ENCODE peak calls at places on chromosomes 5 and 9, in seven cellular contexts. Q is stomach, P is A549, J is IMR-90, R is body of pancreas, Y is fibroblast of pulmonary artery, A is pancreas. F is an unnamed sample.

GRCh38 chr9:79610019-79610760 is 38.4 kb downstream of the TLE4 start:
- DNase-seq in Q (no peak), P (no peak), J (peak), R (no peak), Y (no peak), A (no peak), F (peak)

GRCh38 chr5:151923865-151924264 is 786 bp downstream of the GLRA1 start:
- DNase-seq in Q (no peak), P (peak), J (no peak), R (no peak), Y (no peak), A (no peak), F (no peak)

GRCh38 chr5:95959051-95959963 is 2.3 kb downstream of the ELL2 start:
- DNase-seq in Q (no peak), P (no peak), J (peak), R (no peak), Y (peak), A (no peak), F (peak)

GRCh38 chr5:105475401-105475800 is 1912.8 kb upstream of the NUDT12 start:
- DNase-seq in Q (no peak), P (no peak), J (no peak), R (no peak), Y (no peak), A (no peak), F (no peak)

GRCh38 chr5:180375291-180375690 is 22.2 kb upstream of the GFPT2 start:
- DNase-seq in Q (no peak), P (no peak), J (no peak), R (no peak), Y (no peak), A (no peak), F (no peak)

GRCh38 chr9:118686940-118687339 is 682.3 kb downstream of the BRINP1 start:
- DNase-seq in Q (no peak), P (no peak), J (no peak), R (no peak), Y (no peak), A (no peak), F (no peak)

GRCh38 chr9:101479337-101480045 is 43.9 kb upstream of the ALDOB start:
- DNase-seq in Q (peak), P (no peak), J (no peak), R (peak), Y (no peak), A (peak), F (no peak)

GRCh38 chr5:139149477-139150199 is 48.5 kb downstream of the SIL1 start:
- DNase-seq in Q (no peak), P (no peak), J (peak), R (no peak), Y (peak), A (no peak), F (peak)

GRCh38 chr5:16735092-16735970 is 118.5 kb upstream of the RETREG1 start:
- DNase-seq in Q (no peak), P (no peak), J (no peak), R (no peak), Y (peak), A (no peak), F (no peak)

GRCh38 chr9:92140074-92140753 is 25.0 kb upstream of the SPTLC1 start:
- DNase-seq in Q (peak), P (peak), J (peak), R (peak), Y (peak), A (peak), F (peak)
- H3K4me3 ChIP-seq in Q (peak), P (no peak), J (peak), R (no peak), Y (peak), A (no peak), F (no peak)

DNA sequence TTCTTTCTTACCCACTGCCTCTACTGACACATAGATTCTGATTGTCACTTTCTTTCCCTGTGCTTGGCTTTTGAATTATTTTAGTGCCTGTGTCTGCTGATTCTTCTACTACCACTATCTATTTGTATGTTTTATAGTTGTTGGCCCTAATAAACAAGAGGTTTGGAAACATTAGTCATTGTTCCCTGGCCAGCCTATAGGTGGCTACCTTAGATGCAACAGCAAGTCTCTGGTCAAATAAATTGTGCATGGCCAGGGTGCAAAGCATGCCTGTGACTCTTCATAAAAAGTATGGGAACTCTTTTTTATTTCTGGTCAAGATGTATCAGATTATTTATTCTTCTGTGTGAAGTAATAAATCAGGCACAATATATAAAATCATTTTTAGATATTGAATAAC is 124.4 kb downstream of the PLK2 start:
- DNase-seq in Q (no peak), P (peak), J (peak), R (peak), Y (peak), A (no peak), F (no peak)
- TF ChIP-seq CTCF in Q (no peak), P (peak), J (no peak), R (peak), Y (peak), A (no peak), F (no peak)

GRCh38 chr9:74500584-74500924 is 3.4 kb downstream of the RORB start:
- DNase-seq in Q (no peak), P (no peak), J (no peak), R (no peak), Y (no peak), A (no peak), F (no peak)
- H3K4me3 ChIP-seq in Q (peak), P (no peak), J (no peak), R (no peak), Y (no peak), A (no peak), F (no peak)

GRCh38 chr5:31768784-31769183 is 129.9 kb downstream of the PDZD2 start:
- DNase-seq in Q (no peak), P (no peak), J (no peak), R (no peak), Y (no peak), A (no peak), F (no peak)
- TF ChIP-seq CTCF in Q (no peak), P (no peak), J (no peak), R (no peak), Y (no peak), A (no peak), F (no peak)

GRCh38 chr5:132434391-132434790 is 56.2 kb downstream of the IRF1 start:
- DNase-seq in Q (no peak), P (no peak), J (peak), R (no peak), Y (no peak), A (no peak), F (no peak)
- H3K4me3 ChIP-seq in Q (no peak), P (no peak), J (no peak), R (no peak), Y (no peak), A (no peak), F (no peak)

GRCh38 chr5:166341708-166342329 is 1949.6 kb upstream of the WWC1 start:
- DNase-seq in Q (no peak), P (peak), J (no peak), R (no peak), Y (no peak), A (no peak), F (no peak)
- TF ChIP-seq CTCF in Q (no peak), P (no peak), J (no peak), R (no peak), Y (peak), A (no peak), F (no peak)

F was measured in AG10803.